ENCODE peak calls at places on chromosomes 11 and 22, in four cellular contexts. S is body of pancreas, F is right lobe of liver, J is lower lobe of right lung. U is an unnamed sample.
A peak's percentile ranks its signal among the peaks of the same experiment; 100 is the strongest.

GRCh38 chr11:15845261-15845660 is 511.1 kb downstream of the SOX6 start:
- DNase-seq in J (no peak), S (no peak), F (no peak), U (peak; percentile 21)

GRCh38 chr11:494761-495536 is 12.1 kb downstream of the RNH1 start:
- DNase-seq in F (no peak), J (no peak), S (no peak), U (no peak)

GRCh38 chr11:84384637-84385227 is 1098.6 kb upstream of the CCDC90B start:
- DNase-seq in S (peak; percentile 60), J (no peak), F (peak; percentile 50), U (no peak)

GRCh38 chr22:44329179-44329796 is 16.5 kb upstream of the SHISAL1 start:
- DNase-seq in F (no peak), J (no peak), S (no peak), U (no peak)

GRCh38 chr22:35384567-35384966 is 3.7 kb downstream of the HMOX1 start:
- DNase-seq in S (no peak), F (no peak), J (no peak), U (peak; percentile 55)

GRCh38 chr22:41946360-41947180 is at the start of gene CENPM:
- DNase-seq in J (peak; percentile 93), F (peak; percentile 89), S (peak; percentile 90), U (peak; percentile 76)

GRCh38 chr22:49147171-49147570 is 680.5 kb downstream of the BRD1 start:
- DNase-seq in F (no peak), S (no peak), J (no peak), U (no peak)

GRCh38 chr11:12409621-12410005 is 32.2 kb downstream of the PARVA start:
- DNase-seq in J (no peak), S (no peak), F (no peak), U (no peak)

GRCh38 chr11:116865696-116866095 is 28.3 kb upstream of the APOA1 start:
- DNase-seq in J (no peak), S (no peak), F (no peak), U (no peak)

GRCh38 chr11:69892237-69892985 is 73.2 kb upstream of the FGF3 start:
- DNase-seq in F (no peak), J (no peak), S (no peak), U (no peak)
- TF ChIP-seq CTCF in F (no peak), J (no peak), S (no peak), U (peak; percentile 36)

GRCh38 chr11:64305075-64305690 is at the start of gene ESRRA:
- DNase-seq in S (peak; percentile 100), F (peak; percentile 100), J (peak; percentile 100), U (peak; percentile 92)

GRCh38 chr11:64305691-64306562 is 603 bp downstream of the ESRRA start:
- DNase-seq in F (peak; percentile 92), J (peak; percentile 87), S (peak; percentile 83), U (no peak)

GRCh38 chr11:64304316-64305072 is 830 bp upstream of the ESRRA start:
- DNase-seq in F (peak; percentile 95), J (peak; percentile 97), S (peak; percentile 92), U (peak; percentile 55)

GRCh38 chr11:64303109-64304031 is 2.0 kb upstream of the ESRRA start:
- DNase-seq in J (no peak), S (no peak), F (no peak), U (no peak)

DNA sequence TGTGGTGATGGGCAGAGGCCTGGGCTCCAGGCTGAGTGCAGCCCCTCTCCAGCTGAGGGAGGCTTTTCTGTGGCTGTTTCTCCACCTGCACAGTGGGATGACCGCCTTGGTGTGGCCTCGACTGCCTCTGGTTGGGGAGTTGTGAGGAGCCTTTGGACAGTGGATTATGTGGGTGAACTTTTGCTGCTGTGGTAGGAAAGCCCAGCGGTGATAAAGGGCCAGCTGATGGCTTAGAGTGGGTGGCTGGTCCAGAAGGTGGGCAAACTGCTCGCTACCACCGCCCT is 1.4 kb upstream of the ESRRA start:
- DNase-seq in S (no peak), J (no peak), F (no peak), U (no peak)
- H3K4me3 ChIP-seq in S (no peak overlapping the region), J (peak overlapping the region; percentile 75), F (peak overlapping the region; percentile 68), U (peak overlapping the region; percentile 58)

GRCh38 chr11:86214710-86215109 is 29.8 kb upstream of the EED start:
- DNase-seq in J (no peak), F (no peak), S (no peak), U (no peak)
- TF ChIP-seq CTCF in J (no peak), F (no peak), S (no peak), U (no peak)

GRCh38 chr22:23803001-23803819 is 16.4 kb downstream of the SMARCB1 start:
- DNase-seq in S (no peak), J (peak; percentile 27), F (peak; percentile 82), U (no peak)
- H3K4me3 ChIP-seq in S (no peak overlapping the region), J (no peak overlapping the region), F (no peak overlapping the region), U (no peak overlapping the region)

GRCh38 chr11:111983187-111983986 is 41.8 kb upstream of the DLAT start:
- DNase-seq in F (peak; percentile 80), J (peak; percentile 68), S (peak; percentile 79), U (peak; percentile 68)

GRCh38 chr11:111980062-111980461 is 42.9 kb downstream of the DIXDC1 start:
- DNase-seq in F (no peak), J (no peak), S (no peak), U (no peak)

GRCh38 chr11:111982532-111983186 is 42.5 kb upstream of the DLAT start:
- DNase-seq in F (no peak), J (no peak), S (no peak), U (no peak)

GRCh38 chr11:111981270-111981669 is 43.9 kb upstream of the DLAT start:
- DNase-seq in S (no peak), J (no peak), F (no peak), U (peak; percentile 47)

DNA sequence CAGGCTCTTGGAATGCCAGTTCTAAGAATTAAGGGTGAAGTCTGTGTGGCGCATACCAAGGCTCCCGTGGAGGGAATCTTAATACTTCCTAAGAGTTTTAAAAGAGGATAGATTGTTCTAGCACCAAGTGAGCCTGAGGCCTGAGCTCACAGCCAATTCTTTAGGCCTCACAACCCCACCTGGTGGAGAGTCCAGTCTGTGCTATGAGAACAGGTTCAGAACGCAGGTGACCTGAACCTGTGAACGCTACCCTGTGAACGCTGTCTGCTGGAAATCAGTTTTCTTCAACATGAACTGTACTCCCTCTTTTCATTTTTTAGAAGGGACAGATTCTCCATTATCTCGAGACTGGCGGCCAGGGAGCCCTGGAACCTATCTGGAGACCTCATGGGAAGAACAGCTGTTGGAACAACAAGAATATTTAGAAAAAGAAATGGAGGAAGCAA is 43.2 kb upstream of the DLAT start:
- DNase-seq in J (peak; percentile 75), S (peak; percentile 91), F (peak; percentile 88), U (peak; percentile 75)
- TF ChIP-seq CTCF in J (peak; percentile 60), S (peak; percentile 94), F (peak; percentile 81), U (peak; percentile 90)

U was measured in retinal pigment epithelial cell.